ENCODE peak calls at places on chromosomes 5 and 9, in eight cellular contexts. P, H, T, V, Z, E, F and C are unnamed samples.

GRCh38 chr9:35342221-35342620 is 147.7 kb upstream of the RUSC2 start:
- DNase-seq in P (no peak), H (no peak), T (no peak), V (no peak), Z (no peak), E (no peak), F (no peak), C (no peak)

GRCh38 chr5:118657576-118657975 is 330.8 kb downstream of the DTWD2 start:
- DNase-seq in P (no peak), H (no peak), T (no peak), V (no peak), Z (no peak), E (no peak), F (no peak), C (no peak)

GRCh38 chr9:93577045-93577939 is 908 bp downstream of the PHF2 start:
- DNase-seq in P (peak), H (peak), T (peak), V (no peak), Z (peak), E (no peak), F (no peak), C (no peak)

GRCh38 chr9:76394896-76395244 is 644 bp upstream of the RFK start:
- DNase-seq in P (peak), H (peak), T (no peak), V (peak), Z (peak), E (peak), F (peak), C (peak)

GRCh38 chr9:87875839-87876545 is 6.7 kb upstream of the SPATA31E1 start:
- DNase-seq in P (no peak), H (no peak), T (no peak), V (no peak), Z (no peak), E (no peak), F (no peak), C (no peak)

GRCh38 chr9:37582548-37583157 is 6.5 kb upstream of the FBXO10 start:
- DNase-seq in P (no peak), H (peak), T (no peak), V (peak), Z (peak), E (peak), F (peak), C (no peak)

GRCh38 chr5:109953821-109954220 is 264.1 kb downstream of the MAN2A1 start:
- DNase-seq in P (no peak), H (no peak), T (no peak), V (no peak), Z (no peak), E (no peak), F (no peak), C (no peak)

GRCh38 chr5:142342128-142342981 is 17.5 kb upstream of the SPRY4 start:
- DNase-seq in P (no peak), H (peak), T (peak), V (no peak), Z (peak), E (no peak), F (no peak), C (no peak)

GRCh38 chr5:103347729-103348128 is 89.2 kb downstream of the MACIR start:
- DNase-seq in P (no peak), H (no peak), T (peak), V (no peak), Z (no peak), E (no peak), F (no peak), C (no peak)

GRCh38 chr9:2859776-2860379 is 16.0 kb upstream of the PUM3 start:
- DNase-seq in P (peak), H (peak), T (peak), V (peak), Z (peak), E (peak), F (peak), C (peak)